ENCODE peak calls at places on chromosomes 2 and 18, in four cellular contexts. T is HepG2, M is SK-N-SH, H is H1. O is an unnamed sample.
A peak's percentile ranks its signal among the peaks of the same experiment; 100 is the strongest.

GRCh38 chr2:150909613-150910012 is 352.1 kb downstream of the RBM43 start:
- DNase-seq in H (no peak), T (no peak), M (no peak), O (no peak)

GRCh38 chr2:111140815-111141214 is 20.1 kb downstream of the BCL2L11 start:
- DNase-seq in H (no peak), M (no peak), T (no peak), O (no peak)

GRCh38 chr2:223696719-223697118 is 94.6 kb upstream of the SCG2 start:
- DNase-seq in M (no peak), T (peak; percentile 41), H (no peak), O (peak; percentile 87)

GRCh38 chr2:85537600-85538506 is 1.1 kb upstream of the MAT2A start:
- DNase-seq in M (peak; percentile 72), H (peak; percentile 69), T (peak; percentile 78), O (no peak)

GRCh38 chr2:96100893-96101304 is 15.5 kb downstream of the ADRA2B start:
- DNase-seq in H (peak; percentile 32), M (peak; percentile 18), T (no peak), O (no peak)

GRCh38 chr18:79581911-79582310 is 97.7 kb upstream of the CTDP1 start:
- DNase-seq in T (no peak), M (no peak), H (no peak), O (no peak)

GRCh38 chr2:75846683-75847190 is 136.0 kb upstream of the GCFC2 start:
- DNase-seq in H (no peak), M (no peak), T (no peak), O (no peak)

GRCh38 chr18:33802955-33803354 is 224.9 kb downstream of the ASXL3 start:
- DNase-seq in H (no peak), M (no peak), T (no peak), O (no peak)

GRCh38 chr2:74525717-74526648 is at the start of gene DQX1:
- DNase-seq in M (peak; percentile 52), H (peak; percentile 49), T (peak; percentile 99), O (no peak)

GRCh38 chr2:44362207-44363015 is 664 bp downstream of the CAMKMT start:
- DNase-seq in T (peak; percentile 18), H (no peak), M (peak; percentile 49), O (peak; percentile 4)

GRCh38 chr2:134347756-134348155 is 93.9 kb downstream of the MGAT5 start:
- DNase-seq in H (no peak), T (no peak), M (no peak), O (no peak)

GRCh38 chr2:109305494-109306187 is 176.6 kb downstream of the SH3RF3 start:
- DNase-seq in H (no peak), M (no peak), T (no peak), O (no peak)

GRCh38 chr18:63119647-63120046 is 199.9 kb downstream of the BCL2 start:
- DNase-seq in H (no peak), T (peak; percentile 6), M (peak; percentile 59), O (peak; percentile 31)

GRCh38 chr2:17543848-17544645 is 3.6 kb downstream of the VSNL1 start:
- DNase-seq in H (no peak), T (peak; percentile 48), M (no peak), O (no peak)

GRCh38 chr2:69570474-69570873 is 73.1 kb downstream of the AAK1 start:
- DNase-seq in T (no peak), M (no peak), H (no peak), O (no peak)

GRCh38 chr2:238907717-238908173 is 59.9 kb downstream of the TWIST2 start:
- DNase-seq in M (no peak), H (no peak), T (no peak), O (no peak)

GRCh38 chr2:47274780-47275117 is 119.6 kb upstream of the STPG4 start:
- DNase-seq in M (no peak), T (no peak), H (no peak), O (no peak)
- TF ChIP-seq YY1 in M (no peak), T (no peak), H (no peak), O (no peak)

DNA sequence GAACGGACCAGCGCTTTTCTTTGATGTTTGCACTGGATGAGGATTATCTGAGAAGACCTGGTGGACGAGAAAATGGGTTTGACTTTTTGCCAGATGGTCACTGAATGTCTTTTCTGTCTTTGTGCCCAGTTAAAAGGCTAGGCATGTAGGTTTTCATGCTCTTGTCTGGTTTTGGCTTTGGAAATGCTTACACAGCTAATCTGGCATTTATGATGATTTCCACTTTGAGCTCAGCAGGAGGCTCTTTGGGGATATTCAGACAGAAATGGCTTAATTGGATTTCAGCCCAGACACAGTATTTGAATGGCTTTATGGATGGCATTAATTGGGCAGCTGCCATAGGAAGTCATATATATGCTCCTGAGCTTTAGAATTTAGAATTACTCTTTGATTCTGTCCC is 59.6 kb downstream of the NCK2 start:
- DNase-seq in M (peak; percentile 58), H (no peak), T (no peak), O (no peak)
- TF ChIP-seq YY1 in M (no peak), H (no peak), T (no peak), O (no peak)

GRCh38 chr2:227861011-227861410 is 10.4 kb upstream of the DAW1 start:
- DNase-seq in T (no peak), M (no peak), H (no peak), O (no peak)

GRCh38 chr2:227864161-227864756 is 7.2 kb upstream of the DAW1 start:
- DNase-seq in T (no peak), H (no peak), M (no peak), O (no peak)

GRCh38 chr2:227860116-227860724 is 11.2 kb upstream of the DAW1 start:
- DNase-seq in H (no peak), T (no peak), M (no peak), O (no peak)

GRCh38 chr2:227862741-227863588 is 8.5 kb upstream of the DAW1 start:
- DNase-seq in T (peak; percentile 54), H (peak; percentile 50), M (no peak), O (peak; percentile 90)

DNA sequence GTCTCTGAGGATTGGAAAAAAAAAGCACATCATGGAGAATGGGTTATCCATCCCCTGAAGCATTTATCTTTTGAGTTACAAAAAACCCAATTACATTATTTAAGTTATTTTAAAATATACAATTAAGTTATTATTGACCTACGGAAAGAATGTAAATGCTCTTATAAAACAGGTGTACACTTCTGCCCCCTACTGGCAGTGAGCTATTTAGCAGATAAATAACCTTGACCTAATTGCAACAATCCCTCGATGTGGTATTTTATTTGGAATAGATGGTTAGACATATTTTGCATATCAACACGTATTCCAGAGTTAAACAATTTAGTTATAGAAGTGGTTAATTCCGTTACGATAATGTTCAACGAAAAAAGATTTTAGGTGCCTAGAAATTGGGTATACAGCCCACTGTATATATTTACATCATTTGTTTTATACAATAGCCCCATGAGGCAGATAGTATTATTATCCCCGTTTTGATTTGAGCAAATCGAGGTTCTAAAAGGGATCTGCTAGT is 9.1 kb upstream of the DAW1 start:
- DNase-seq in H (no peak), M (peak; percentile 48), T (peak; percentile 65), O (peak; percentile 51)
- TF ChIP-seq YY1 in H (no peak), M (no peak), T (no peak), O (no peak)

GRCh38 chr18:66872277-66872676 is 268.4 kb upstream of the CDH19 start:
- DNase-seq in H (no peak), T (no peak), M (peak; percentile 36), O (no peak)
- TF ChIP-seq YY1 in H (no peak), T (no peak), M (no peak), O (no peak)

O was measured in HCT116.